ENCODE peak calls at places on chromosomes 4 and X, in ten cellular contexts. A is A549, V is ovary, Q is upper lobe of left lung, Z is stomach, T is transverse colon, R is sigmoid colon, E is tibial nerve, H is GM12878, X is K562. U is an unnamed sample.

GRCh38 chrX:3820170-3820569 is 106.7 kb upstream of the PRKX start:
- DNase-seq in X (no peak), A (no peak), Q (no peak), T (no peak), R (no peak), H (no peak), Z (no peak), E (no peak), V (no peak), U (no peak)

GRCh38 chr4:76879731-76880364 is 18.1 kb downstream of the SOWAHB start:
- DNase-seq in A (no peak), V (no peak), X (no peak), H (no peak), R (no peak), Q (no peak), Z (no peak), E (no peak), T (no peak), U (no peak)

GRCh38 chrX:9369802-9370291 is 95.0 kb upstream of the TBL1X start:
- DNase-seq in Q (no peak), V (no peak), Z (no peak), X (no peak), E (no peak), A (no peak), T (no peak), R (no peak), H (no peak), U (no peak)

GRCh38 chrX:21989415-21989814 is 42.7 kb upstream of the PHEX start:
- DNase-seq in A (no peak), Z (no peak), H (peak; percentile 27), R (no peak), E (no peak), V (no peak), Q (no peak), T (no peak), X (no peak), U (no peak)

GRCh38 chr4:57151481-57151880 is 41.3 kb upstream of the IGFBP7 start:
- DNase-seq in H (no peak), Z (no peak), E (no peak), X (no peak), Q (no peak), V (no peak), T (no peak), A (no peak), R (no peak), U (no peak)

GRCh38 chr4:13151178-13151577 is 333.0 kb downstream of the RAB28 start:
- DNase-seq in Q (no peak), T (peak; percentile 22), V (no peak), A (no peak), H (no peak), Z (no peak), E (no peak), X (no peak), R (peak; percentile 73), U (no peak)

GRCh38 chr4:172356002-172356401 is 542.8 kb downstream of the GALNTL6 start:
- DNase-seq in R (no peak), H (no peak), Z (no peak), A (no peak), X (no peak), E (no peak), T (no peak), Q (no peak), V (no peak), U (no peak)

GRCh38 chrX:150958177-150958576 is 25.0 kb upstream of the HMGB3 start:
- DNase-seq in V (no peak), H (no peak), X (no peak), R (no peak), Q (no peak), T (no peak), E (no peak), Z (no peak), A (no peak), U (no peak)

GRCh38 chr4:175561691-175562090 is 250.4 kb downstream of the GPM6A start:
- DNase-seq in T (no peak), Z (no peak), V (no peak), H (no peak), R (no peak), E (no peak), Q (no peak), X (no peak), A (no peak), U (no peak)
- TF ChIP-seq EP300 in T (no peak), Z (no peak), V (no peak), H (no peak), R (no peak), E (no peak), Q (no peak), X (no peak), A (no peak), U (no peak)

GRCh38 chr4:8198906-8199593 is at the start of gene SH3TC1:
- DNase-seq in A (peak; percentile 86), X (peak; percentile 63), Z (peak; percentile 95), E (peak; percentile 67), Q (peak; percentile 96), R (peak; percentile 91), V (peak; percentile 74), H (peak; percentile 68), T (peak; percentile 92), U (peak; percentile 89)
- TF ChIP-seq POLR2A in A (no peak), X (no peak), Z (no peak), E (peak; percentile 37), Q (peak; percentile 96), R (peak; percentile 53), V (no peak), H (no peak), T (peak; percentile 81), U (peak; percentile 60)

GRCh38 chrX:149877636-149878035 is 3.3 kb upstream of the MAGEA8 start:
- DNase-seq in A (no peak), Z (no peak), T (no peak), E (no peak), R (no peak), V (no peak), X (no peak), Q (no peak), H (no peak), U (no peak)
- TF ChIP-seq EP300 in A (no peak), Z (no peak), T (no peak), E (no peak), R (no peak), V (no peak), X (no peak), Q (no peak), H (no peak), U (no peak)

GRCh38 chrX:53087378-53087777 is 5.2 kb downstream of the TSPYL2 start:
- DNase-seq in A (no peak), V (no peak), H (no peak), Z (no peak), E (no peak), R (no peak), X (no peak), Q (no peak), T (no peak), U (no peak)
- TF ChIP-seq POLR2A in A (no peak), V (no peak), H (peak; percentile 47), Z (no peak), E (no peak), R (no peak), X (no peak), Q (no peak), T (no peak), U (no peak)

DNA sequence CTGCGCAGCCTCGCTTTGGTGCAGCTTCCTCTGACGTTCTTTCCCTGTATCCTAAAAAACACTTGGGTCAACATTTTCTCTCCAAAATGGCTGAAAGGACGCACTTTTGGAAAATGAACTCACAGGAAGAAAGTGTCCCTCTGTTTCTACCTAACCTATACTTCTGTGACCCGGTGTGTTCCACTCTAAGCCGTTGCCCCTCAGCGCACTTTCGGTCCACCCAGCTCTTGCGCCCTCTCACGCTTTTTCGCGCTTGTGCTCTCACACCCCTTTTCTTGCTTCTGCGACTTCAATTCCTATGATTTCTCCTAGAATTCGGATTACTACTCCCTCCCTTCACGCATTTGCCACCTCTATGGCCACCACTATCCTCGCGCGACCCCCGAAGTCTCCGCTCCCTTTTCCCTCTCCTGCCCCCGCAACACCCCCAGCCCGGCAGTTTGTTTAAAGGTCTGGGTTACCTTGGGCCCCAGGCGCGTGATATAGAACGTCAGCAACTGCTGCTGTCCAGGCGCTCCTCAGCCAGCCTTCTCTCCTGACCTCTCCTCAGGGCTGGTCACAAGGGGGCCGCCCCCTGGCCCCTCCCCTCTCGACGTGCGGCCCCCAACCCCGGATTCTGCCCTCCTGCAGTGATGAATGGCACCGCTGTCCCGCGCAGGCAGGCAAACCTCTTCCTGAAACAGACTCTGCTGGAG is at the start of gene USP51:
- DNase-seq in R (peak; percentile 82), H (peak; percentile 16), E (peak; percentile 18), Z (peak; percentile 42), T (peak; percentile 34), X (peak; percentile 28), Q (peak; percentile 66), A (peak; percentile 5), V (peak; percentile 69), U (peak; percentile 72)
- TF ChIP-seq EP300 in R (no peak), H (no peak), E (no peak), Z (no peak), T (no peak), X (no peak), Q (no peak), A (no peak), V (no peak), U (no peak)

GRCh38 chr4:67700874-67701850 is at the start of gene UBA6:
- DNase-seq in Z (peak; percentile 98), T (peak; percentile 98), R (peak; percentile 98), H (peak; percentile 89), V (peak; percentile 95), E (peak; percentile 80), Q (peak; percentile 98), A (peak; percentile 81), X (peak; percentile 95), U (peak; percentile 97)
- TF ChIP-seq POLR2A in Z (no peak), T (peak; percentile 80), R (peak; percentile 27), H (peak; percentile 93), V (peak; percentile 49), E (no peak), Q (peak; percentile 64), A (peak; percentile 25), X (peak; percentile 89), U (no peak)

U was measured in suprapubic skin.